ENCODE peak calls at places on chromosomes 16 and 17, in nine cellular contexts. L is transverse colon, G is suprapubic skin, N is GM12878, H is breast epithelium, I is prostate gland, Q is K562, V is sigmoid colon, P is HCT116. S is an unnamed sample. For H3K4me1, the result is how much of the 10 kb centered on the place peaks cover.

GRCh38 chr17:64024781-64025731 is 4.6 kb upstream of the ICAM2 start:
- DNase-seq in V (peak), I (no peak), P (no peak), G (peak), N (no peak), Q (no peak), L (no peak), H (no peak), S (no peak)

GRCh38 chr17:77700165-77700881 is 258.2 kb upstream of the TNRC6C start:
- DNase-seq in G (peak), N (no peak), Q (no peak), V (no peak), H (no peak), P (no peak), L (no peak), I (no peak), S (no peak)

GRCh38 chr16:12524658-12525057 is 279.0 kb downstream of the CPPED1 start:
- DNase-seq in Q (no peak), P (no peak), V (no peak), L (no peak), N (no peak), I (no peak), H (no peak), G (no peak), S (no peak)

GRCh38 chr17:49521088-49521450 is 26.0 kb downstream of the NGFR start:
- DNase-seq in P (no peak), V (no peak), N (no peak), L (no peak), H (no peak), I (no peak), Q (no peak), G (peak), S (no peak)

GRCh38 chr17:63425478-63425877 is 20.6 kb downstream of the CYB561 start:
- DNase-seq in L (peak), N (peak), H (no peak), G (peak), P (peak), V (peak), I (peak), Q (peak), S (no peak)

GRCh38 chr17:59684967-59685366 is 22.3 kb downstream of the PTRH2 start:
- DNase-seq in V (no peak), H (no peak), P (no peak), L (no peak), Q (peak), I (no peak), N (no peak), G (no peak), S (no peak)

GRCh38 chr17:57747221-57748017 is 2.3 kb upstream of the CCDC182 start:
- DNase-seq in I (peak), P (peak), H (no peak), L (peak), V (no peak), G (no peak), N (no peak), Q (peak), S (no peak)

GRCh38 chr17:49674507-49674906 is 3.4 kb downstream of the SPOP start:
- DNase-seq in Q (no peak), L (no peak), P (no peak), I (no peak), V (no peak), H (no peak), N (no peak), G (no peak), S (no peak)

GRCh38 chr16:17335826-17336492 is 134.8 kb downstream of the XYLT1 start:
- DNase-seq in N (no peak), V (peak), I (peak), H (no peak), Q (no peak), P (no peak), G (no peak), L (no peak), S (no peak)

GRCh38 chr17:80769936-80770625 is 221.6 kb upstream of the CHMP6 start:
- DNase-seq in I (no peak), L (no peak), G (no peak), P (no peak), N (no peak), Q (no peak), H (no peak), V (peak), S (no peak)

GRCh38 chr17:71192039-71192555 is 928.7 kb upstream of the SOX9 start:
- DNase-seq in P (no peak), H (no peak), G (no peak), I (no peak), Q (no peak), V (no peak), N (no peak), L (no peak), S (no peak)

GRCh38 chr17:71187145-71187878 is 933.5 kb upstream of the SOX9 start:
- DNase-seq in Q (no peak), G (no peak), I (no peak), H (no peak), N (no peak), P (no peak), V (no peak), L (no peak), S (no peak)

GRCh38 chr17:71192848-71193247 is 928.0 kb upstream of the SOX9 start:
- DNase-seq in P (no peak), L (no peak), H (no peak), I (no peak), G (no peak), N (no peak), Q (no peak), V (no peak), S (no peak)

GRCh38 chr17:71189493-71189831 is 931.4 kb upstream of the SOX9 start:
- DNase-seq in P (no peak), Q (no peak), I (no peak), L (no peak), H (no peak), N (no peak), V (no peak), G (no peak), S (no peak)

DNA sequence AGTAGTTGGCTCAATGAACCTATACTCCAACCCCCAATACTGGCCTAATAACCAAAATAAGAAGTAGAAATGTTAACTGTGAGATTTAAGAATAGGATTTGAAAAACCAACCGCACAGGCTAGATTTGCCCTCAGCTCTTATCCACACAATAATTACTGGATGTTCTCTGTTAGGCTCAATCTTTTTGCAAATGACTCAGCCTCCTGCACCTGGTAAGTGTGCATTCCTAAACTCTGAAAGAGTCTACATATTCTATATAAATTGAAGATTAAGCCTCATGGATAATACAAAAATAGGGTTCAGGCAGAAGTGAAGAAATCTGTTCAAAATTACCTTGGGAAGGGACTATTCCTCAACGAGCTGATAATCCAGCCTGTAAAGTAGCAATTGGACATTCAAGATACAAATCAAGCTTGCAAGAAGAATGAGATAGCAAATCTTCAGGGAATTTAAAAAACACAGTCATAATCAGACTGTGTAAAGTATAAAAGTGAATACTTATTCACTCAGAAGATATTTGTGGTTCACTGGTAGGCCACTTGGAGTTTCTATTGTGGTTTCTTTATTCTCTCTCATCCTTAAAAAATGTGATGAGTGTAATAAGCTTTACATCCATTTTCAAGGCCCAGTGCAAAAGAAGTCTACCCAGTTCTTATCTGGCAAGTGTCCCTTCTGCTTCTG is 931.9 kb upstream of the SOX9 start:
- DNase-seq in L (no peak), V (no peak), P (peak), N (no peak), I (no peak), H (no peak), G (no peak), Q (no peak), S (no peak)
- H3K4me3 ChIP-seq in L (no peak), V (no peak), P (peak), N (no peak), I (no peak), H (no peak), G (no peak), Q (no peak), S (no peak)

GRCh38 chr17:17520599-17521232 is 24.5 kb upstream of the RASD1 start:
- DNase-seq in P (no peak), N (no peak), V (no peak), L (no peak), H (no peak), Q (no peak), I (no peak), G (no peak), S (no peak)

GRCh38 chr17:17524091-17524490 is 27.9 kb upstream of the RASD1 start:
- DNase-seq in V (no peak), Q (no peak), N (no peak), G (no peak), P (no peak), H (no peak), L (no peak), I (no peak), S (no peak)

GRCh38 chr17:17523714-17524075 is 27.5 kb upstream of the RASD1 start:
- DNase-seq in G (no peak), N (no peak), Q (no peak), V (no peak), I (no peak), L (no peak), P (no peak), H (no peak), S (no peak)

GRCh38 chr17:17525331-17525730 is 29.1 kb upstream of the RASD1 start:
- DNase-seq in N (no peak), Q (no peak), V (no peak), I (no peak), L (no peak), P (no peak), H (no peak), G (no peak), S (no peak)

GRCh38 chr17:17523001-17523713 is 27.0 kb upstream of the RASD1 start:
- DNase-seq in Q (no peak), P (no peak), H (no peak), I (no peak), V (no peak), G (no peak), N (no peak), L (no peak), S (no peak)
- TF ChIP-seq POLR2AphosphoS5 in Q (no peak), P (no peak), H (no peak), I (no peak), V (no peak), G (no peak), N (no peak), L (no peak), S (no peak)

DNA sequence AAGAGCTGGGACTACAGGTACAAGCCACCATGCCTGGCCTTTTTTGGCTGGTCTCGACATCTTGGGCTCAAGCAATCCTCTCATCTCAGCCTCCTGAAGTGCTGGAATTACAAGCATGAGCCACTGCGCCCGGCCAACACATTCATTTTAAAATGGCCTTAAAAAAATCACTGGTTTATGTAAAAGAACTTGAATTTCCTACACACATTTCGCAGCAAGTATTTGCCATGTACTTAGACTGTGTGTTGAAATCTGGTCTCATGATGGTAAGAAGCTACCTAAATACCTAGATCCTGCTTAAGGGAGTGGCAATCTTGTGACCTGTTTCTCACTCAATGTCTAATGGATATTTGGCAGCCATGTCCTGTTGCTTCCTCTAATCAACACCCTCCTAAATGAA is 8.5 kb upstream of the CYTH1 start:
- DNase-seq in I (no peak), P (no peak), H (no peak), L (no peak), V (no peak), G (no peak), Q (no peak), N (no peak), S (no peak)
- H3K4me1 ChIP-seq in I (under half), P (under half), H (under half), L (under half), V (under half), G (under half), Q (under half), N (under half), S (under half)

GRCh38 chr16:4339909-4340308 is 11.2 kb downstream of the PAM16 start:
- DNase-seq in P (no peak), I (no peak), G (no peak), L (no peak), N (no peak), V (peak), H (no peak), Q (no peak), S (no peak)
- H3K4me3 ChIP-seq in P (no peak), I (no peak), G (no peak), L (no peak), N (no peak), V (no peak), H (no peak), Q (no peak), S (no peak)

GRCh38 chr16:4382795-4383357 is 11.2 kb downstream of the VASN start:
- DNase-seq in I (no peak), V (no peak), N (no peak), P (no peak), G (no peak), Q (no peak), L (no peak), H (no peak), S (no peak)
- TF ChIP-seq POLR2AphosphoS5 in I (no peak), V (no peak), N (no peak), P (no peak), G (no peak), Q (no peak), L (no peak), H (no peak), S (peak)

GRCh38 chr17:29623283-29623647 is 553 bp upstream of the CORO6 start:
- DNase-seq in N (no peak), P (no peak), G (no peak), L (no peak), Q (no peak), V (no peak), I (no peak), H (no peak), S (no peak)

GRCh38 chr17:29627951-29628350 is 5.2 kb upstream of the CORO6 start:
- DNase-seq in N (no peak), L (no peak), Q (no peak), H (no peak), G (no peak), P (no peak), V (no peak), I (peak), S (no peak)

GRCh38 chr17:29624586-29624985 is 1.9 kb upstream of the CORO6 start:
- DNase-seq in V (peak), L (no peak), P (no peak), N (no peak), I (no peak), Q (no peak), H (no peak), G (no peak), S (no peak)

GRCh38 chr17:29622337-29623282 is at the start of gene CORO6:
- DNase-seq in Q (peak), G (no peak), I (no peak), H (no peak), N (no peak), L (peak), P (no peak), V (peak), S (no peak)

DNA sequence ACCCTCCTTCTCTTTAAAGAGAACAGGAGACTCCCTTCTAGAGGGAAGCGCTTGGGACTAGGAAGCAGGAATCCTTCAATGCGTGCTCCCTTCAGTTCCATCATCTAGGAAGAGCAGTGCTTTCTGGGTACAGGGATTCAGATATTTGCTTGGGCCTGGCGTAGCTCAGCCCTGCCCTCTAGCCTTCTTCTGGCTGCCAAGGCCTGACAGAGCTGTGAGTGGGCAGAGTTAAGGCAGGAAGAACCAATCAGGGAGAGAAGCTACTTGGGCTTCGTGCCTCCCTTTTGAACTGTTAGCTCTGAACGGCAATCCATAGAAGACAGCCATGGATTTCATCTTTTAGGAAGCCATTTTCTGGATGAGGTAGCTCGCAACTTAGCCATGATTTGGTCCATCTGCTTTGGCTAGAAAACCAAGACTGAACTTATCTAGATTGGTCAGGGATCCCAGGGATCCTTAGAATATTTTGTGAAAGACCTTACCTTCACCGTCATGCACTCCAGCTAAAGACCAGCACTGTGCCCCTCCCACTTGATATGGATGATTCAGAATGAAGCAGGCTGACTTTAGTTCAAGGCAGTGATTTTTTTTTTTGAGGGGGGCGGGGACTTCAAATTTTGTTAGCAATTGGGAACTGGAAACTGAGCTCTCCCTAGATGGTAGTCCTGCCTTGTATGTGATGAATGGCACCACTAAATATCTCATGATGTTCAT is 2.5 kb upstream of the CORO6 start:
- DNase-seq in L (no peak), Q (no peak), V (peak), P (peak), N (no peak), G (no peak), H (no peak), I (no peak), S (no peak)
- H3K4me1 ChIP-seq in L (under half), Q (under half), V (under half), P (under half), N (under half), G (under half), H (under half), I (under half), S (under half)

GRCh38 chr16:2029350-2029749 is 2.6 kb downstream of the NHERF2 start:
- DNase-seq in G (no peak), I (no peak), H (no peak), N (no peak), V (no peak), P (no peak), L (no peak), Q (no peak), S (no peak)

GRCh38 chr16:2031081-2031577 is 4.4 kb downstream of the NHERF2 start:
- DNase-seq in N (no peak), G (no peak), L (no peak), V (no peak), H (no peak), P (no peak), Q (no peak), I (no peak), S (no peak)

GRCh38 chr16:2028620-2029220 is 2.0 kb downstream of the NHERF2 start:
- DNase-seq in L (no peak), I (no peak), P (no peak), V (no peak), H (no peak), N (no peak), G (no peak), Q (no peak), S (no peak)

GRCh38 chr16:2028146-2028545 is 1.4 kb downstream of the NHERF2 start:
- DNase-seq in L (no peak), H (no peak), I (no peak), G (no peak), V (no peak), P (no peak), Q (no peak), N (no peak), S (no peak)

DNA sequence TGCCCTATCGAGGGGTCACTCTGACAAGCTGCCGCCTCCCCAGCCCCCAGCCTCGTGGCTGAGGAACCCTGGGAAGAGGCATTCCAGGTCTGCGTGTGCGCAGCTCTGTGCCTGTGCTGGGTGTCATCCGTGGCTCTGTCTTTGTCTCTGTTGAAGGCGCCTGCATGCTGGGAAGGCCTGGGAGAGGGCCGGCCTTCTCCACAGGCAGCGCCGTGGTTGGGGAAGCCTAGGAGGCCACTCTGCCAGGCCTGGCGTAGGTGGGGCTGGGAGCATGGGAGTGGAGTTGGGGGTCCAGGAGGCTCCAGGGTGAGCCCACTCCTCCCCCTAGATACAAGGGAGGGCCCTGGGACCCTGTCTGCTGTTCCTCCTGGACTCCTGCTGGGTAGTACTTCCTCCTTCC is 3.3 kb downstream of the NHERF2 start:
- DNase-seq in P (no peak), I (no peak), G (no peak), H (no peak), Q (no peak), N (no peak), L (no peak), V (no peak), S (no peak)
- H3K4me3 ChIP-seq in P (no peak), I (no peak), G (peak), H (peak), Q (no peak), N (no peak), L (no peak), V (no peak), S (no peak)

DNA sequence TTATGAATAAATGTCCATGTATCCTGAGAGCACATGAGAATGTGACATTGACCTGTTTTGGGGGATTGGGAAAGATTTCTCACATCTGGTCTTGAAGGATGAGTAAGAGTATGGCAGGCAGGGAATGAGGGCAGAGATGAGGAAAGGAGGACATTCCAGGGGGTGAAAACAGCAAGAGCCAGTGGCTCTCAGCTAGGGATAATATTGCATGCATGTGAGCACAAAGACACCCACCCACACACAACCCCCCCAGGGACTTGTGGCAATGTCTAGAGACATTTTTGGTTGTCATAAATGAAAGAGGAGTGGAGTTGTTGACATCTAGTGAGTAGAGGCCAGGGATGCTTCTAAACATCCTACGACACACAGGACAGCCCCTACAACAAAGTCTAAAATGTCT is 6.0 kb downstream of the MYO1D start:
- DNase-seq in Q (no peak), G (peak), N (no peak), I (no peak), P (no peak), L (no peak), V (no peak), H (no peak), S (no peak)
- TF ChIP-seq POLR2AphosphoS5 in Q (no peak), G (peak), N (no peak), I (no peak), P (no peak), L (no peak), V (no peak), H (no peak), S (no peak)

S was measured in vagina.